ENCODE peak calls at places on chromosomes 11 and 22, in six cellular contexts. R, M, Q, J, C and X are unnamed samples.

GRCh38 chr11:75328426-75329277 is 22.8 kb downstream of the ARRB1 start:
- DNase-seq in R (peak), M (peak), Q (no peak), C (peak), J (peak), X (no peak)

GRCh38 chr11:66996609-66997273 is 21.6 kb downstream of the C11orf86 start:
- DNase-seq in M (no peak), J (no peak), Q (no peak), C (peak), R (no peak), X (peak)

GRCh38 chr11:102615077-102615893 is 9.8 kb downstream of the MMP20 start:
- DNase-seq in C (no peak), M (peak), J (no peak), R (no peak), Q (no peak), X (no peak)

GRCh38 chr11:75311858-75312288 is 39.6 kb downstream of the ARRB1 start:
- DNase-seq in J (peak), C (peak), Q (no peak), R (no peak), M (no peak), X (peak)

GRCh38 chr22:21446128-21446826 is 20.9 kb upstream of the TMEM191C start:
- DNase-seq in R (no peak), M (peak), C (no peak), Q (no peak), J (peak), X (no peak)

GRCh38 chr11:11253487-11253886 is 99.6 kb downstream of the CSNK2A3 start:
- DNase-seq in M (no peak), J (no peak), C (no peak), Q (no peak), R (no peak), X (no peak)

GRCh38 chr22:19579113-19579811 is 55.1 kb upstream of the CLDN5 start:
- DNase-seq in M (no peak), C (no peak), Q (no peak), J (no peak), R (no peak), X (no peak)

GRCh38 chr11:120354779-120355178 is 18.6 kb downstream of the ARHGEF12 start:
- DNase-seq in J (no peak), C (peak), M (no peak), Q (no peak), R (no peak), X (no peak)

GRCh38 chr11:44349328-44349727 is 39.4 kb upstream of the ALX4 start:
- DNase-seq in M (no peak), Q (no peak), C (no peak), J (no peak), R (no peak), X (no peak)

GRCh38 chr11:46277313-46277622 is 194 bp upstream of the CREB3L1 start:
- DNase-seq in Q (no peak), C (peak), M (no peak), R (no peak), J (no peak), X (no peak)

GRCh38 chr11:46275964-46276641 is 1.4 kb upstream of the CREB3L1 start:
- DNase-seq in C (no peak), R (no peak), J (no peak), M (no peak), Q (no peak), X (no peak)

GRCh38 chr11:46277623-46278386 is at the start of gene CREB3L1:
- DNase-seq in M (peak), Q (no peak), J (no peak), C (no peak), R (no peak), X (no peak)

GRCh38 chr11:46279393-46280099 is 2.1 kb downstream of the CREB3L1 start:
- DNase-seq in Q (no peak), J (no peak), C (peak), R (no peak), M (peak), X (peak)

GRCh38 chr11:46278387-46279173 is 1.1 kb downstream of the CREB3L1 start:
- DNase-seq in R (no peak), C (peak), M (peak), Q (no peak), J (no peak), X (no peak)
- H3K4me3 ChIP-seq in R (peak), C (peak), M (peak), Q (peak), J (peak), X (peak)

GRCh38 chr22:45335854-45336492 is 26.2 kb downstream of the FAM118A start:
- DNase-seq in R (no peak), J (no peak), M (no peak), Q (no peak), C (no peak), X (no peak)

GRCh38 chr22:45334068-45334467 is 24.3 kb downstream of the FAM118A start:
- DNase-seq in M (no peak), Q (no peak), J (no peak), R (no peak), C (no peak), X (no peak)

GRCh38 chr22:45334528-45334927 is 24.8 kb downstream of the FAM118A start:
- DNase-seq in J (no peak), C (no peak), Q (no peak), R (no peak), M (no peak), X (no peak)

GRCh38 chr22:45336971-45337431 is 27.3 kb downstream of the FAM118A start:
- DNase-seq in M (no peak), R (peak), J (peak), C (no peak), Q (no peak), X (no peak)

DNA sequence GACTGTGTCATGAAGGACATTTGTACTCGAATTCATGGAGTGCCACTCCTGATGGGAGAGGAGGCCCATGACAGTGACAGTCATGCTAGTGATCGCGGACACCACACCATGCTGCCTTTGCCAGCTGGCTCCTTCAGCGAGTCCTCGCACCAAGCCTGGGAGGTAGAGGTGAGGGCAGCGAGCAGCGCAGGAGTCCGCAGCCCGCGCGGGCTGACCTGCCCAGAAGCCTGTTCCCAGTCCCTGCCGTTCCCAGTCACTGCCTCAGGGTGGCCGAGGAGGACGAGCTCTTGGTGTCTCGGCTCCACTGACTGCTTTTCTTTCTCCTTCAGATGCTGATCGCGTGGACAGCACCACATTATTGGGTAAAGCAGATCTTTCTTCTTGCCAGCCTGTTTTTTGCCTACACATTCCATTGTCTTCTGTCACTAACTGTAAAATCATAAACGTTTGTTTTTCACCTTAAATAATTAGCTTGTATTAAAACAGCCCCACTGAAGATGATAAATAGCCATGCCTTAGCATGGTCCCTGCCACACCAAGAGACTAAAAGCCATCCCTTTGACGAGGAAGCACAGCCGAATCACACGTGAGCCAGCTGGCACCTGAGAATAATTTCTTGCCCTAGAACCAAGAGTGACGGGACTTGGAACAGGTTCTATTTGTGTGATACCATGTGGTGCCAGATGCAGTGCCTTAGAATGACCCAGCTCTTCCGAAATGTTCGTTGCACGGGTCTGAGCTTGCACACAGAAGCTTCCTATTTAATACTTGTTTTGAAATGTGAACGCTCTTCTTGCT is 25.5 kb downstream of the FAM118A start:
- DNase-seq in C (peak), J (no peak), R (no peak), Q (no peak), M (peak), X (no peak)
- TF ChIP-seq CTCF in C (peak), J (peak), R (no peak), Q (no peak), M (peak), X (no peak)

DNA sequence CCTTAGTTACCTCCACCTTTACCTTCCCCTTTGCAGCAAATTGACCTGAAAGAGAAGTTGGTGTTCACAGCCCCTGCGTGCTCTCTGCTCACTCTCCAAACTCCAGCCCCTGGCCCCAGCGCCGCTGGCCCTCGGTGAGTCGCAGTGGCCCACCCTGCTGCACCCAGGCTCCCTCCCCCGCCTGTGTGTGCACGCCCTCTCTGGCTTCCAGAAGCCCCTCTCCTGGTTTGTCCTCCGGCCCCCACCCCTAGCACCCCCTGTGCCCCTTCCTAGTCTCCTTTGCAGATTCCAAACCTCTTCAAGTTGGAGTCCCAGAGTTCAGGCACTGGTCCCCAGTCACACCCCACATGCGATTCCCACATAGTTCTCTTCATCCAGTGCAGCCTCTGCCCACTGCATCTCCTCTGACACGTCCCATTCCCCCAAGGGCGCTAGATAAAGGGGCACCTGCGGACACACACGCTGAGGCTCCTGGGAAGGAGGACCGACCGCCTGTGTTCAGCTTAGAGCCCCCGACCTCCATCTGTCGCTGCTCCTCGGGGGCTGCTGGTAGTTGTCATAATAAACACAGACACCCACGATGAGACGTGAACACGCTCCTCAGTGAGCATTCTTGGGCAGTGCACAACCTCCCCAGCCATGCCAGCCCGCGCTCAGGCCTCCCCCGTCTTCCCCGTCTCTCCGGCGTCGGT is 1.5 kb upstream of the PHRF1 start:
- DNase-seq in R (no peak), Q (no peak), C (no peak), J (no peak), M (no peak), X (no peak)
- H3K4me3 ChIP-seq in R (peak), Q (peak), C (peak), J (peak), M (peak), X (peak)

GRCh38 chr11:48019597-48019996 is 39.2 kb downstream of the PTPRJ start:
- DNase-seq in M (no peak), Q (no peak), C (no peak), J (no peak), R (no peak), X (no peak)

GRCh38 chr11:48018561-48019229 is 38.3 kb downstream of the PTPRJ start:
- DNase-seq in M (peak), C (no peak), R (no peak), Q (peak), J (no peak), X (no peak)

GRCh38 chr11:48022445-48022844 is 42.1 kb downstream of the PTPRJ start:
- DNase-seq in J (no peak), M (no peak), Q (no peak), R (no peak), C (no peak), X (no peak)

GRCh38 chr11:48019230-48019584 is 38.8 kb downstream of the PTPRJ start:
- DNase-seq in C (no peak), R (no peak), J (no peak), M (peak), Q (no peak), X (no peak)

DNA sequence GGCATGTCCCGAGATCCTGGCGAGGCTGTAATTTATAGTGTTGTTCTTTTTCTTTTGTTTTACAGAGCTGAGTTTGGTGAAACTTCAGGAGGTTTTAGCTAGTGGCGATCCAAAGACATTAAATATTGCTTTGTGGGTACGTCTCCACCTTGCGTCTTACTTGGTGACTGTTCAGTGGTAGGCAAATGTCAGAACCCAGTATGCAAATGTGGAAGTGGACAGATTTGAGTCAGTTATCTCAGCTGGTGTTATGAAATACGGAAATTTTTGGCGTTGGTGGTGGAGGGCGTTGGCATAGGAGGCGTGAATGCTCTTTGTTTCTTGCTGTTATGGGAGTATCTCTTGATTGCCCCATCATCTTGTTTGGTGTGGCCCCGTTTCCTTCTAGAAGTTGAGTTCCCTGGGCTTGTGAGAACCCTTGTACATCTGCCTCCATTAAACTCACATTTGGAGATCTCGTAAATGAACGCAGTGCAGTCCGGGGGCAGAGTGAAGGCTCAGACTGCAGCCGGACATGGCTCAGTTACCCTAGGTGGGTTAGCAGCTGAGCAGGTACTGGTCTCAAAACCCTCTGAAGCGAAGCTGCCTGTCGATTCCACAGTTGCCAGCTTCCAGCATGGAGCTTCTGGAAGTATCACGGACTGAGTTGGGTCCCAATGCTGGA is 39.9 kb downstream of the PTPRJ start:
- DNase-seq in J (no peak), C (no peak), R (no peak), Q (peak), M (no peak), X (no peak)
- TF ChIP-seq CTCF in J (no peak), C (no peak), R (no peak), Q (peak), M (no peak), X (no peak)

GRCh38 chr11:287821-288327 is 1.1 kb upstream of the PGGHG start:
- DNase-seq in R (no peak), C (no peak), J (peak), Q (no peak), M (peak), X (no peak)

GRCh38 chr11:288328-289144 is at the start of gene PGGHG:
- DNase-seq in C (no peak), R (peak), J (peak), M (peak), Q (no peak), X (peak)

GRCh38 chr11:289706-290620 is 1.0 kb downstream of the PGGHG start:
- DNase-seq in J (peak), R (no peak), M (no peak), Q (no peak), C (no peak), X (peak)

GRCh38 chr11:290621-291231 is 1.8 kb downstream of the PGGHG start:
- DNase-seq in Q (no peak), C (no peak), M (no peak), R (no peak), J (peak), X (no peak)

GRCh38 chr11:289145-289705 is 299 bp downstream of the PGGHG start:
- DNase-seq in M (no peak), Q (no peak), C (no peak), R (no peak), J (peak), X (no peak)
- H3K4me3 ChIP-seq in M (peak), Q (peak), C (peak), R (peak), J (peak), X (peak)

DNA sequence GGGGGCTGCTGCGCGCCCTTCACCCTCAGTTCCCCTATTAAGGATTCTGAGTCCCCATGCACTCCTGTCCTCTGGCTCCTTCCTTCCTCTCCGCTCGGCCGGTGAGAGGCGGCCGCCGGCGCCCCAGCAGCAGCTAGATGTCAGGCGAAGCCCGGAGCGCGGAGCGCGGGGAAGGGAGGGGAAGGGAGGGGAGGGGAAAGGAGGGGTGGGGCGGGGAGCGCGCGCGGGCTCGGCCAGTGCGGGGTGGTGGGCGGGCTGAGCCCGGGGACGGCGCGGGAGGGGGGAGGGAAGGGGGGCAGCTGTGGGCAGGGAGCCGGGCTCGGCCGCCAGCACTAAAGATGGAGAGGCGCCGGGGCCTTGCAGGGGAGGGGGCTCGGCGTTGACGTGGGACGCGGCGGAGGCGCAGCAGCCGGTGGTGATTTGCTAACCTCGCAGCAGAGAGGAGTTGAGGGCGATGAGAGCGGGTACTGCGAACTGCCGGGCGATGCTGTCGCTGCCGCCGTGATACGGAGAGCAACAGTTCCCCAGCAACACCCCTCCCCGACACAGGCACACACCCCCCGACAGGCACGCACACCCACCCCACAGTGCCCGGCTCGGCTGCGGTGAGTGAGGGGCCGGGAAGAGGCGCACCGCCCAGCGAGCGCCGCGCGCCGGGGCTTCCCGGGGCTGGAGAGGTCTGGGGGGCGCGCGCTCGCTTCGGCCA is at the start of gene ZBTB16:
- DNase-seq in C (peak), M (peak), R (peak), Q (no peak), J (peak), X (peak)
- TF ChIP-seq CTCF in C (peak), M (no peak), R (no peak), Q (no peak), J (peak), X (peak)